ENCODE peak calls at places on chromosomes 11 and 22, in ten cellular contexts. I, B, G, H, S, Q, X, A, Z and V are unnamed samples.

GRCh38 chr11:120249279-120250022 is 9.5 kb downstream of the POU2F3 start:
- DNase-seq in A (no peak), Z (no peak), Q (no peak), S (no peak), H (no peak), B (no peak), I (no peak), X (no peak), G (no peak), V (no peak)

GRCh38 chr11:68342459-68343158 is 30.2 kb downstream of the LRP5 start:
- DNase-seq in G (no peak), X (no peak), H (no peak), Q (no peak), A (no peak), Z (peak), B (no peak), S (no peak), I (no peak), V (no peak)

GRCh38 chr22:24247564-24248344 is 2.9 kb upstream of the GGT5 start:
- DNase-seq in G (peak), X (no peak), Z (peak), H (peak), A (peak), S (peak), Q (peak), I (peak), B (peak), V (peak)

GRCh38 chr11:117925198-117925925 is 3.8 kb downstream of the TMPRSS13 start:
- DNase-seq in X (no peak), Z (no peak), I (no peak), A (no peak), G (no peak), H (peak), Q (no peak), B (no peak), S (no peak), V (no peak)

GRCh38 chr22:37023743-37024338 is 4.3 kb downstream of the MPST start:
- DNase-seq in Q (no peak), B (no peak), S (no peak), X (no peak), H (no peak), A (no peak), I (no peak), Z (no peak), G (peak), V (no peak)

GRCh38 chr11:4118107-4118506 is 23.5 kb downstream of the RRM1 start:
- DNase-seq in H (no peak), A (no peak), Q (no peak), B (no peak), Z (no peak), X (no peak), I (no peak), S (no peak), G (no peak), V (no peak)

GRCh38 chr11:9874466-9874865 is 210.6 kb downstream of the SWAP70 start:
- DNase-seq in S (no peak), X (no peak), B (no peak), I (no peak), H (no peak), A (no peak), Z (no peak), Q (no peak), G (no peak), V (no peak)

GRCh38 chr11:69393865-69394233 is 87.6 kb upstream of the LINC01488 start:
- DNase-seq in H (peak), Q (no peak), I (no peak), A (no peak), Z (no peak), B (no peak), X (no peak), G (no peak), S (no peak), V (no peak)

GRCh38 chr11:44368886-44369285 is 58.9 kb upstream of the ALX4 start:
- DNase-seq in Q (no peak), X (no peak), B (no peak), I (no peak), Z (no peak), H (no peak), G (no peak), S (no peak), A (no peak), V (no peak)

GRCh38 chr11:77559686-77560425 is 29.9 kb upstream of the AQP11 start:
- DNase-seq in S (no peak), H (no peak), I (no peak), B (no peak), Q (no peak), A (no peak), X (no peak), Z (peak), G (no peak), V (no peak)

GRCh38 chr11:1835671-1836010 is 851 bp downstream of the SYT8 start:
- DNase-seq in S (no peak), H (no peak), B (no peak), I (peak), Q (no peak), A (peak), X (no peak), G (peak), Z (no peak), V (no peak)

GRCh38 chr22:40345271-40345670 is 1.0 kb upstream of the ADSL start:
- DNase-seq in H (no peak), G (no peak), Z (peak), I (peak), B (no peak), S (no peak), Q (peak), X (peak), A (no peak), V (no peak)

GRCh38 chr11:57210731-57211335 is 26.2 kb downstream of the APLNR start:
- DNase-seq in Z (no peak), A (no peak), S (no peak), I (no peak), X (no peak), H (no peak), G (peak), Q (no peak), B (no peak), V (no peak)

GRCh38 chr11:70522261-70522612 is 123.9 kb downstream of the CTTN start:
- DNase-seq in H (no peak), Q (no peak), I (no peak), X (no peak), S (no peak), G (no peak), Z (no peak), A (peak), B (no peak), V (no peak)

GRCh38 chr11:80388133-80388532 is 947.3 kb upstream of the TENM4 start:
- DNase-seq in B (no peak), G (no peak), X (no peak), Q (no peak), H (no peak), Z (peak), A (no peak), I (no peak), S (no peak), V (no peak)

GRCh38 chr22:50146440-50147228 is 23.9 kb upstream of the PANX2 start:
- DNase-seq in I (peak), A (peak), B (no peak), G (peak), H (no peak), S (peak), Z (peak), X (no peak), Q (no peak), V (peak)

GRCh38 chr11:33832676-33833075 is 58.4 kb upstream of the FBXO3 start:
- DNase-seq in S (no peak), B (no peak), Z (no peak), G (no peak), I (no peak), H (no peak), Q (no peak), A (no peak), X (no peak), V (no peak)

GRCh38 chr22:19765477-19766234 is 5.1 kb downstream of the TBX1 start:
- DNase-seq in A (no peak), S (no peak), X (no peak), H (no peak), B (no peak), Z (no peak), Q (no peak), I (no peak), G (no peak), V (no peak)

GRCh38 chr11:12832828-12833227 is 158.6 kb downstream of the TEAD1 start:
- DNase-seq in A (no peak), Z (no peak), S (no peak), H (no peak), B (no peak), Q (no peak), X (no peak), G (no peak), I (no peak), V (no peak)

GRCh38 chr11:114109206-114110090 is 49.9 kb downstream of the ZBTB16 start:
- DNase-seq in S (no peak), H (no peak), Z (no peak), G (no peak), A (no peak), Q (no peak), X (no peak), B (no peak), I (peak), V (no peak)

GRCh38 chr22:19105867-19106802 is 16.1 kb downstream of the DGCR2 start:
- DNase-seq in B (no peak), A (no peak), X (peak), H (peak), S (no peak), I (peak), G (no peak), Q (peak), Z (peak), V (no peak)

GRCh38 chr11:11403763-11404725 is 51.0 kb upstream of the CSNK2A3 start:
- DNase-seq in B (no peak), X (no peak), H (peak), I (no peak), G (no peak), Q (no peak), A (no peak), Z (no peak), S (peak), V (no peak)

GRCh38 chr11:119044708-119045107 is 12.3 kb downstream of the HYOU1 start:
- DNase-seq in X (no peak), G (no peak), I (no peak), S (no peak), Z (no peak), B (no peak), Q (no peak), A (no peak), H (no peak), V (no peak)

GRCh38 chr11:117724621-117725020 is 72.4 kb downstream of the DSCAML1 start:
- DNase-seq in B (no peak), A (no peak), Q (no peak), I (no peak), G (no peak), H (peak), S (no peak), X (no peak), Z (no peak), V (no peak)

GRCh38 chr11:120215634-120216033 is 4.8 kb downstream of the OAF start:
- DNase-seq in S (peak), H (no peak), X (no peak), G (peak), B (no peak), I (peak), A (peak), Q (no peak), Z (no peak), V (peak)

GRCh38 chr22:48821346-48822186 is 1006.1 kb downstream of the BRD1 start:
- DNase-seq in Q (no peak), A (no peak), B (no peak), X (no peak), G (no peak), S (no peak), I (no peak), Z (no peak), H (peak), V (no peak)

GRCh38 chr11:108718466-108718865 is 53.6 kb downstream of the DDX10 start:
- DNase-seq in B (no peak), Q (no peak), X (no peak), I (no peak), S (no peak), G (no peak), Z (no peak), H (no peak), A (no peak), V (no peak)

GRCh38 chr11:71252782-71253730 is 679 bp upstream of the SHANK2 start:
- DNase-seq in I (no peak), H (no peak), X (no peak), Z (no peak), S (no peak), Q (no peak), G (peak), A (no peak), B (no peak), V (no peak)

GRCh38 chr11:128854801-128855200 is 12.3 kb downstream of the KCNJ1 start:
- DNase-seq in G (no peak), B (no peak), H (no peak), S (no peak), I (no peak), X (no peak), Z (no peak), A (no peak), Q (no peak), V (no peak)

GRCh38 chr11:4748435-4748834 is 21.3 kb downstream of the OR51F1 start:
- DNase-seq in A (no peak), H (no peak), B (no peak), I (no peak), G (no peak), X (no peak), Z (peak), S (no peak), Q (no peak), V (no peak)

GRCh38 chr11:1222491-1223345 is at the start of gene MUC5B:
- DNase-seq in I (no peak), Q (no peak), H (peak), G (peak), A (peak), Z (no peak), S (no peak), B (no peak), X (no peak), V (no peak)

GRCh38 chr11:46489668-46490560 is 98.3 kb upstream of the CHRM4 start:
- DNase-seq in Q (peak), A (no peak), S (no peak), H (no peak), G (no peak), I (no peak), B (no peak), Z (peak), X (no peak), V (no peak)

GRCh38 chr11:65388731-65389130 is 2.3 kb downstream of the FRMD8 start:
- DNase-seq in B (no peak), S (no peak), G (no peak), Z (peak), Q (no peak), H (no peak), A (no peak), I (no peak), X (no peak), V (no peak)

GRCh38 chr11:65391007-65391406 is 4.6 kb downstream of the FRMD8 start:
- DNase-seq in S (peak), G (no peak), X (no peak), H (no peak), Q (no peak), A (peak), I (no peak), B (no peak), Z (no peak), V (no peak)

GRCh38 chr11:65390099-65390941 is 3.9 kb downstream of the FRMD8 start:
- DNase-seq in Q (no peak), S (no peak), X (no peak), B (no peak), G (no peak), I (no peak), H (no peak), A (no peak), Z (peak), V (no peak)

GRCh38 chr11:65392186-65392829 is 5.9 kb downstream of the FRMD8 start:
- DNase-seq in S (no peak), A (no peak), I (no peak), B (no peak), Q (no peak), G (no peak), H (no peak), X (no peak), Z (no peak), V (no peak)

GRCh38 chr11:65389294-65389980 is 3.0 kb downstream of the FRMD8 start:
- DNase-seq in H (no peak), I (no peak), S (no peak), Z (no peak), A (no peak), B (no peak), X (no peak), G (no peak), Q (no peak), V (no peak)
- H3K4me3 ChIP-seq in H (no peak), I (no peak), S (peak), Z (peak), A (no peak), B (no peak), X (no peak), G (no peak), Q (no peak), V (no peak)

DNA sequence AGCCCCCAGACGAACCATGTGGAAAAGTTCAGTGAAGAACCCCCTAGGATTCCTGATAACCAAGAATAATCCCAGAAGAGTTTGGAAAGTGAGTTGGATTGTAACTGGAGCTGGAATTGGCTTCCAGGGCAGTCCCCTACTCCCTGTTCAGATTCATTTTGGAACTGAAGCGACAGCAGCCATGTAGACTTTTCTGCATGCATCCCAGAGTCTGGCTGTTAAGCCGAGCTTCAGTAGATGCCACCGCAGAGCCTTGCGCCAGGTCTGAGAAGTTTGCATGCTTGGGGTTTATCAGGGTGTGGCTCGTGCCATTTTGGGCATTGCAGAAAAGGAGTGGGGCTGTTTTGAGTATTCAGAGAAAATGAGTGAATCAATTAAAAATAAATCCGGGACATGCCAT is 71.0 kb downstream of the LDLRAD3 start:
- DNase-seq in H (no peak), Q (no peak), B (no peak), X (no peak), G (no peak), S (no peak), Z (no peak), A (no peak), I (no peak), V (no peak)
- H3K27ac ChIP-seq in H (no peak), Q (no peak), B (no peak), X (no peak), G (no peak), S (no peak), Z (no peak), A (no peak), I (no peak), V (no peak)

GRCh38 chr22:17083811-17084540 is 824 bp upstream of the IL17RA start:
- DNase-seq in H (peak), G (peak), B (no peak), Q (no peak), A (no peak), Z (no peak), S (no peak), X (no peak), I (no peak), V (no peak)
- H3K4me3 ChIP-seq in H (peak), G (peak), B (peak), Q (peak), A (peak), Z (no peak), S (peak), X (peak), I (peak), V (peak)

GRCh38 chr11:8729837-8730696 is 47.5 kb downstream of the RPL27A start:
- DNase-seq in S (no peak), H (peak), Q (no peak), A (no peak), I (no peak), B (no peak), X (no peak), Z (no peak), G (no peak), V (no peak)
- H3K27ac ChIP-seq in S (peak), H (peak), Q (no peak), A (no peak), I (no peak), B (no peak), X (no peak), Z (no peak), G (no peak), V (peak)